ENCODE peak calls at places on chromosomes 1 and 21, in nine cellular contexts. K is activated naive CD8-positive, alpha-beta T cell treated with anti-CD3 and anti-CD28 coated beads, Interleukin-2, amount 10 ng/mL, durations not matched to agents 7 days and 5 days; Q is T-helper 1 cell; B is lung; W is dermis microvascular lymphatic vessel endothelial cell; F is MV-4-11; G is caudate nucleus; D is stomach; C is HAP-1. N is an unnamed sample.

GRCh38 chr21:39441502-39442475 is 3.8 kb downstream of the LCA5L start:
- DNase-seq in K (no peak), Q (no peak), B (no peak), W (peak; percentile 63), F (peak; percentile 45), G (no peak), D (no peak), C (peak; percentile 62), N (no peak)

GRCh38 chr1:36594041-36594440 is 111.3 kb upstream of the CSF3R start:
- DNase-seq in K (no peak), Q (no peak), B (no peak), W (no peak), F (no peak), G (no peak), D (no peak), C (no peak), N (no peak)

GRCh38 chr21:44738621-44739020 is 27.2 kb upstream of the TSPEAR start:
- DNase-seq in K (no peak), Q (no peak), B (no peak), W (no peak), F (no peak), G (no peak), D (no peak), C (no peak), N (no peak)

GRCh38 chr1:169070547-169070946 is 35.9 kb upstream of the ATP1B1 start:
- DNase-seq in K (no peak), Q (no peak), B (no peak), W (no peak), F (no peak), G (no peak), D (no peak), C (no peak), N (no peak)

GRCh38 chr21:34881894-34882371 is 167.2 kb downstream of the RUNX1 start:
- DNase-seq in K (no peak), Q (no peak), B (no peak), W (peak; percentile 78), F (peak; percentile 51), G (no peak), D (no peak), C (no peak), N (peak; percentile 13)

GRCh38 chr1:41639332-41639936 is 155.0 kb upstream of the EDN2 start:
- DNase-seq in K (no peak), Q (no peak), B (no peak), W (no peak), F (no peak), G (peak; percentile 28), D (no peak), C (no peak), N (no peak)

GRCh38 chr1:1779691-1780597 is 1.7 kb upstream of the NADK start:
- DNase-seq in K (peak; percentile 75), Q (peak; percentile 24), B (peak; percentile 76), W (no peak), F (peak; percentile 95), G (peak; percentile 27), D (peak; percentile 75), C (peak; percentile 90), N (no peak)

GRCh38 chr1:238281418-238281817 is 390.7 kb upstream of the ZP4 start:
- DNase-seq in K (no peak), Q (no peak), B (no peak), W (no peak), F (peak; percentile 55), G (no peak), D (no peak), C (no peak), N (no peak)

GRCh38 chr1:220642285-220642684 is 47.9 kb upstream of the C1orf115 start:
- DNase-seq in K (no peak), Q (no peak), B (no peak), W (no peak), F (no peak), G (no peak), D (no peak), C (no peak), N (no peak)

GRCh38 chr1:243253211-243253926 is 1.7 kb downstream of the CEP170 start:
- DNase-seq in K (no peak), Q (no peak), B (no peak), W (peak; percentile 25), F (peak; percentile 9), G (no peak), D (no peak), C (no peak), N (no peak)

GRCh38 chr1:167643471-167643870 is 13.4 kb downstream of the RCSD1 start:
- DNase-seq in K (no peak), Q (no peak), B (no peak), W (no peak), F (no peak), G (no peak), D (no peak), C (no peak), N (no peak)

GRCh38 chr1:238377280-238377919 is 486.7 kb upstream of the ZP4 start:
- DNase-seq in K (no peak), Q (no peak), B (no peak), W (no peak), F (no peak), G (no peak), D (no peak), C (peak; percentile 62), N (no peak)

GRCh38 chr1:115692224-115692623 is 50.5 kb downstream of the VANGL1 start:
- DNase-seq in K (no peak), Q (no peak), B (no peak), W (no peak), F (no peak), G (no peak), D (no peak), C (no peak), N (no peak)

GRCh38 chr1:164880199-164880598 is 321.2 kb downstream of the PBX1 start:
- DNase-seq in K (no peak), Q (no peak), B (no peak), W (no peak), F (no peak), G (no peak), D (no peak), C (no peak), N (no peak)

GRCh38 chr1:56187410-56187809 is 392.0 kb downstream of the PLPP3 start:
- DNase-seq in K (no peak), Q (no peak), B (no peak), W (no peak), F (no peak), G (no peak), D (no peak), C (no peak), N (no peak)

GRCh38 chr1:160830321-160831153 is 32.1 kb downstream of the CD244 start:
- DNase-seq in K (peak; percentile 77), Q (peak; percentile 31), B (peak; percentile 79), W (peak; percentile 55), F (peak; percentile 34), G (no peak), D (peak; percentile 89), C (peak; percentile 88), N (peak; percentile 52)

GRCh38 chr1:225539575-225539974 is 111.7 kb upstream of the LBR start:
- DNase-seq in K (no peak), Q (no peak), B (no peak), W (no peak), F (peak; percentile 27), G (no peak), D (no peak), C (no peak), N (no peak)

GRCh38 chr1:116126281-116126680 is 15.1 kb downstream of the MAB21L3 start:
- DNase-seq in K (no peak), Q (no peak), B (no peak), W (no peak), F (no peak), G (no peak), D (no peak), C (no peak), N (no peak)

GRCh38 chr1:1283821-1284220 is 3.6 kb downstream of the SCNN1D start:
- DNase-seq in K (no peak), Q (no peak), B (no peak), W (no peak), F (no peak), G (no peak), D (no peak), C (no peak), N (no peak)

GRCh38 chr1:199512037-199512710 is 515.3 kb upstream of the NR5A2 start:
- DNase-seq in K (no peak), Q (no peak), B (no peak), W (no peak), F (no peak), G (no peak), D (no peak), C (no peak), N (no peak)

GRCh38 chr1:109368464-109368863 is 29.3 kb downstream of the SORT1 start:
- DNase-seq in K (no peak), Q (no peak), B (no peak), W (no peak), F (no peak), G (no peak), D (no peak), C (no peak), N (no peak)

GRCh38 chr1:107652976-107653375 is 312.0 kb downstream of the VAV3 start:
- DNase-seq in K (no peak), Q (no peak), B (no peak), W (no peak), F (no peak), G (no peak), D (no peak), C (no peak), N (no peak)

GRCh38 chr1:223683586-223684487 is 18.3 kb upstream of the CAPN8 start:
- DNase-seq in K (peak; percentile 39), Q (no peak), B (peak; percentile 60), W (peak; percentile 60), F (peak; percentile 34), G (peak; percentile 15), D (peak; percentile 69), C (peak; percentile 85), N (no peak)